ENCODE peak calls at places on chromosome 21, in eight cellular contexts. One of them, this sample, is unnamed.
A peak's percentile ranks its signal among the peaks of the same experiment; 100 is the strongest.

GRCh38 chr21:36472377-36472776 is 7.5 kb downstream of the CLDN14 start:
- DNase-seq in astrocyte: no peak
- DNase-seq in GM12892: no peak
- DNase-seq in left cardiac atrium: no peak
- DNase-seq in psoas muscle: no peak
- DNase-seq in AG09309: no peak
- DNase-seq in stimulated activated CD8-positive, alpha-beta memory T cell treated with anti-CD3 and anti-CD28 coated beads, Interleukin-15, amount 100 ng/mL, for 24 hours: no peak
- DNase-seq in AG09319: no peak
- DNase-seq in this sample: no peak

GRCh38 chr21:37869661-37870060 is 46.6 kb downstream of the KCNJ6 start:
- DNase-seq in GM12892: no peak
- DNase-seq in left cardiac atrium: no peak
- DNase-seq in AG09309: no peak
- DNase-seq in stimulated activated CD8-positive, alpha-beta memory T cell treated with anti-CD3 and anti-CD28 coated beads, Interleukin-15, amount 100 ng/mL, for 24 hours: no peak
- DNase-seq in astrocyte: no peak
- DNase-seq in psoas muscle: no peak
- DNase-seq in AG09319: no peak
- DNase-seq in this sample: no peak

GRCh38 chr21:43622796-43623195 is 36.5 kb downstream of the HSF2BP start:
- DNase-seq in AG09309: no peak
- DNase-seq in astrocyte: no peak
- DNase-seq in psoas muscle: no peak
- DNase-seq in GM12892: no peak
- DNase-seq in AG09319: no peak
- DNase-seq in left cardiac atrium: no peak
- DNase-seq in stimulated activated CD8-positive, alpha-beta memory T cell treated with anti-CD3 and anti-CD28 coated beads, Interleukin-15, amount 100 ng/mL, for 24 hours: no peak
- DNase-seq in this sample: no peak

GRCh38 chr21:26842300-26842699 is 2.9 kb downstream of the ADAMTS1 start:
- DNase-seq in stimulated activated CD8-positive, alpha-beta memory T cell treated with anti-CD3 and anti-CD28 coated beads, Interleukin-15, amount 100 ng/mL, for 24 hours: no peak
- DNase-seq in AG09309: no peak
- DNase-seq in astrocyte: no peak
- DNase-seq in AG09319: no peak
- DNase-seq in psoas muscle: no peak
- DNase-seq in left cardiac atrium: no peak
- DNase-seq in GM12892: no peak
- DNase-seq in this sample: no peak

GRCh38 chr21:38843806-38844479 is 38.2 kb downstream of the ETS2 start:
- DNase-seq in psoas muscle: no peak
- DNase-seq in stimulated activated CD8-positive, alpha-beta memory T cell treated with anti-CD3 and anti-CD28 coated beads, Interleukin-15, amount 100 ng/mL, for 24 hours: no peak
- DNase-seq in AG09319: no peak
- DNase-seq in left cardiac atrium: no peak
- DNase-seq in AG09309: no peak
- DNase-seq in GM12892: no peak
- DNase-seq in astrocyte: peak; percentile 83
- DNase-seq in this sample: no peak

GRCh38 chr21:33751120-33751519 is 108.8 kb downstream of the ITSN1 start:
- DNase-seq in psoas muscle: no peak
- DNase-seq in AG09319: no peak
- DNase-seq in left cardiac atrium: no peak
- DNase-seq in GM12892: no peak
- DNase-seq in stimulated activated CD8-positive, alpha-beta memory T cell treated with anti-CD3 and anti-CD28 coated beads, Interleukin-15, amount 100 ng/mL, for 24 hours: no peak
- DNase-seq in astrocyte: peak; percentile 18
- DNase-seq in AG09309: peak; percentile 2
- DNase-seq in this sample: no peak

GRCh38 chr21:31354604-31355443 is 10.8 kb upstream of the TIAM1 start:
- DNase-seq in astrocyte: peak; percentile 98
- DNase-seq in left cardiac atrium: no peak
- DNase-seq in GM12892: no peak
- DNase-seq in stimulated activated CD8-positive, alpha-beta memory T cell treated with anti-CD3 and anti-CD28 coated beads, Interleukin-15, amount 100 ng/mL, for 24 hours: no peak
- DNase-seq in AG09319: no peak
- DNase-seq in psoas muscle: peak; percentile 17
- DNase-seq in AG09309: peak; percentile 41
- DNase-seq in this sample: peak; percentile 91

GRCh38 chr21:36699026-36699545 is at the start of gene SIM2:
- DNase-seq in AG09309: no peak
- DNase-seq in left cardiac atrium: peak; percentile 28
- DNase-seq in AG09319: no peak
- DNase-seq in stimulated activated CD8-positive, alpha-beta memory T cell treated with anti-CD3 and anti-CD28 coated beads, Interleukin-15, amount 100 ng/mL, for 24 hours: no peak
- DNase-seq in GM12892: peak; percentile 22
- DNase-seq in psoas muscle: no peak
- DNase-seq in astrocyte: no peak
- DNase-seq in this sample: peak; percentile 66

GRCh38 chr21:42424848-42425602 is 21.3 kb downstream of the UBASH3A start:
- DNase-seq in GM12892: no peak
- DNase-seq in AG09319: no peak
- DNase-seq in stimulated activated CD8-positive, alpha-beta memory T cell treated with anti-CD3 and anti-CD28 coated beads, Interleukin-15, amount 100 ng/mL, for 24 hours: no peak
- DNase-seq in left cardiac atrium: no peak
- DNase-seq in AG09309: no peak
- DNase-seq in astrocyte: no peak
- DNase-seq in psoas muscle: no peak
- DNase-seq in this sample: no peak

GRCh38 chr21:30194701-30195299 is 21.1 kb downstream of the CLDN8 start:
- DNase-seq in psoas muscle: no peak
- DNase-seq in left cardiac atrium: no peak
- DNase-seq in AG09319: no peak
- DNase-seq in astrocyte: no peak
- DNase-seq in GM12892: no peak
- DNase-seq in AG09309: no peak
- DNase-seq in stimulated activated CD8-positive, alpha-beta memory T cell treated with anti-CD3 and anti-CD28 coated beads, Interleukin-15, amount 100 ng/mL, for 24 hours: no peak
- DNase-seq in this sample: peak; percentile 19

GRCh38 chr21:38857152-38857825 is 51.6 kb downstream of the ETS2 start:
- DNase-seq in psoas muscle: peak; percentile 34
- DNase-seq in left cardiac atrium: no peak
- DNase-seq in AG09319: no peak
- DNase-seq in AG09309: no peak
- DNase-seq in stimulated activated CD8-positive, alpha-beta memory T cell treated with anti-CD3 and anti-CD28 coated beads, Interleukin-15, amount 100 ng/mL, for 24 hours: no peak
- DNase-seq in GM12892: no peak
- DNase-seq in astrocyte: no peak
- DNase-seq in this sample: no peak

This sample was measured in M059J.